ENCODE peak calls at places on chromosomes 1 and 21, in six cellular contexts. One of them, this sample, is unnamed.

GRCh38 chr1:18012686-18013085 is 94.9 kb upstream of the IGSF21 start:
- DNase-seq in HS-27A: no peak
- DNase-seq in stimulated activated CD8-positive, alpha-beta memory T cell treated with anti-CD3 and anti-CD28 coated beads, Interleukin-4, amount 100 ng/mL, for 1 hour: no peak
- DNase-seq in NCI-H1092 treated with DMSO at 0.1 percent for 48 hours: no peak
- DNase-seq in A172: no peak
- DNase-seq in KG1: no peak
- DNase-seq in this sample: no peak

GRCh38 chr1:27940297-27940696 is 5.5 kb downstream of the SMPDL3B start:
- DNase-seq in stimulated activated CD8-positive, alpha-beta memory T cell treated with anti-CD3 and anti-CD28 coated beads, Interleukin-4, amount 100 ng/mL, for 1 hour: peak; percentile 39
- DNase-seq in A172: no peak
- DNase-seq in KG1: peak; percentile 27
- DNase-seq in NCI-H1092 treated with DMSO at 0.1 percent for 48 hours: no peak
- DNase-seq in HS-27A: no peak
- DNase-seq in this sample: no peak

GRCh38 chr1:208977012-208977411 is 606.5 kb upstream of the CAMK1G start:
- DNase-seq in KG1: no peak
- DNase-seq in A172: no peak
- DNase-seq in HS-27A: no peak
- DNase-seq in stimulated activated CD8-positive, alpha-beta memory T cell treated with anti-CD3 and anti-CD28 coated beads, Interleukin-4, amount 100 ng/mL, for 1 hour: no peak
- DNase-seq in NCI-H1092 treated with DMSO at 0.1 percent for 48 hours: no peak
- DNase-seq in this sample: no peak

GRCh38 chr1:25543425-25544242 is at the start of gene LDLRAP1:
- DNase-seq in NCI-H1092 treated with DMSO at 0.1 percent for 48 hours: no peak
- DNase-seq in KG1: peak; percentile 29
- DNase-seq in stimulated activated CD8-positive, alpha-beta memory T cell treated with anti-CD3 and anti-CD28 coated beads, Interleukin-4, amount 100 ng/mL, for 1 hour: peak; percentile 20
- DNase-seq in A172: peak; percentile 26
- DNase-seq in HS-27A: peak; percentile 36
- DNase-seq in this sample: peak; percentile 69

GRCh38 chr1:221327954-221328353 is 413.9 kb downstream of the DUSP10 start:
- DNase-seq in A172: no peak
- DNase-seq in KG1: no peak
- DNase-seq in stimulated activated CD8-positive, alpha-beta memory T cell treated with anti-CD3 and anti-CD28 coated beads, Interleukin-4, amount 100 ng/mL, for 1 hour: no peak
- DNase-seq in HS-27A: no peak
- DNase-seq in NCI-H1092 treated with DMSO at 0.1 percent for 48 hours: peak; percentile 99
- DNase-seq in this sample: no peak

GRCh38 chr21:29376556-29376955 is 77.8 kb downstream of the BACH1 start:
- DNase-seq in HS-27A: no peak
- DNase-seq in stimulated activated CD8-positive, alpha-beta memory T cell treated with anti-CD3 and anti-CD28 coated beads, Interleukin-4, amount 100 ng/mL, for 1 hour: no peak
- DNase-seq in NCI-H1092 treated with DMSO at 0.1 percent for 48 hours: no peak
- DNase-seq in A172: peak; percentile 54
- DNase-seq in KG1: no peak
- DNase-seq in this sample: peak; percentile 10

GRCh38 chr21:42309753-42310213 is 5.4 kb downstream of the TFF3 start:
- DNase-seq in HS-27A: no peak
- DNase-seq in stimulated activated CD8-positive, alpha-beta memory T cell treated with anti-CD3 and anti-CD28 coated beads, Interleukin-4, amount 100 ng/mL, for 1 hour: peak; percentile 44
- DNase-seq in NCI-H1092 treated with DMSO at 0.1 percent for 48 hours: peak; percentile 84
- DNase-seq in KG1: peak; percentile 49
- DNase-seq in A172: peak; percentile 54
- DNase-seq in this sample: peak; percentile 28

GRCh38 chr1:12601690-12602632 is 16.0 kb downstream of the DHRS3 start:
- DNase-seq in NCI-H1092 treated with DMSO at 0.1 percent for 48 hours: no peak
- DNase-seq in A172: peak; percentile 92
- DNase-seq in HS-27A: no peak
- DNase-seq in stimulated activated CD8-positive, alpha-beta memory T cell treated with anti-CD3 and anti-CD28 coated beads, Interleukin-4, amount 100 ng/mL, for 1 hour: no peak
- DNase-seq in KG1: peak; percentile 6
- DNase-seq in this sample: peak; percentile 99

GRCh38 chr1:232669981-232670763 is 40.2 kb upstream of the SIPA1L2 start:
- DNase-seq in stimulated activated CD8-positive, alpha-beta memory T cell treated with anti-CD3 and anti-CD28 coated beads, Interleukin-4, amount 100 ng/mL, for 1 hour: no peak
- DNase-seq in HS-27A: no peak
- DNase-seq in KG1: no peak
- DNase-seq in NCI-H1092 treated with DMSO at 0.1 percent for 48 hours: peak; percentile 18
- DNase-seq in A172: no peak
- DNase-seq in this sample: peak; percentile 27

GRCh38 chr1:57010511-57010910 is 44.7 kb upstream of the C8B start:
- DNase-seq in stimulated activated CD8-positive, alpha-beta memory T cell treated with anti-CD3 and anti-CD28 coated beads, Interleukin-4, amount 100 ng/mL, for 1 hour: no peak
- DNase-seq in KG1: no peak
- DNase-seq in A172: no peak
- DNase-seq in HS-27A: no peak
- DNase-seq in NCI-H1092 treated with DMSO at 0.1 percent for 48 hours: no peak
- DNase-seq in this sample: no peak

GRCh38 chr1:117587479-117588356 is 18.1 kb upstream of the TENT5C start:
- DNase-seq in KG1: no peak
- DNase-seq in A172: no peak
- DNase-seq in HS-27A: no peak
- DNase-seq in NCI-H1092 treated with DMSO at 0.1 percent for 48 hours: no peak
- DNase-seq in stimulated activated CD8-positive, alpha-beta memory T cell treated with anti-CD3 and anti-CD28 coated beads, Interleukin-4, amount 100 ng/mL, for 1 hour: no peak
- DNase-seq in this sample: no peak

GRCh38 chr1:205237526-205238484 is 10.1 kb downstream of the TMCC2 start:
- DNase-seq in stimulated activated CD8-positive, alpha-beta memory T cell treated with anti-CD3 and anti-CD28 coated beads, Interleukin-4, amount 100 ng/mL, for 1 hour: no peak
- DNase-seq in NCI-H1092 treated with DMSO at 0.1 percent for 48 hours: no peak
- DNase-seq in HS-27A: no peak
- DNase-seq in KG1: no peak
- DNase-seq in A172: no peak
- DNase-seq in this sample: no peak

GRCh38 chr1:155017946-155018316 is 15.3 kb downstream of the ZBTB7B start:
- DNase-seq in HS-27A: no peak
- DNase-seq in stimulated activated CD8-positive, alpha-beta memory T cell treated with anti-CD3 and anti-CD28 coated beads, Interleukin-4, amount 100 ng/mL, for 1 hour: no peak
- DNase-seq in A172: no peak
- DNase-seq in KG1: no peak
- DNase-seq in NCI-H1092 treated with DMSO at 0.1 percent for 48 hours: no peak
- DNase-seq in this sample: no peak

GRCh38 chr1:205042911-205043806 is at the start of gene CNTN2:
- DNase-seq in NCI-H1092 treated with DMSO at 0.1 percent for 48 hours: no peak
- DNase-seq in A172: no peak
- DNase-seq in HS-27A: no peak
- DNase-seq in stimulated activated CD8-positive, alpha-beta memory T cell treated with anti-CD3 and anti-CD28 coated beads, Interleukin-4, amount 100 ng/mL, for 1 hour: no peak
- DNase-seq in KG1: no peak
- DNase-seq in this sample: no peak

GRCh38 chr1:173870252-173871075 is 2.3 kb downstream of the ZBTB37 start:
- DNase-seq in HS-27A: no peak
- DNase-seq in NCI-H1092 treated with DMSO at 0.1 percent for 48 hours: no peak
- DNase-seq in A172: no peak
- DNase-seq in KG1: peak; percentile 60
- DNase-seq in stimulated activated CD8-positive, alpha-beta memory T cell treated with anti-CD3 and anti-CD28 coated beads, Interleukin-4, amount 100 ng/mL, for 1 hour: no peak
- DNase-seq in this sample: no peak

GRCh38 chr1:234722904-234723588 is 113.1 kb upstream of the IRF2BP2 start:
- DNase-seq in stimulated activated CD8-positive, alpha-beta memory T cell treated with anti-CD3 and anti-CD28 coated beads, Interleukin-4, amount 100 ng/mL, for 1 hour: no peak
- DNase-seq in KG1: no peak
- DNase-seq in HS-27A: peak; percentile 58
- DNase-seq in NCI-H1092 treated with DMSO at 0.1 percent for 48 hours: no peak
- DNase-seq in A172: peak; percentile 93
- DNase-seq in this sample: peak; percentile 92

GRCh38 chr1:112957133-112957812 is 1.3 kb upstream of the SLC16A1 start:
- DNase-seq in KG1: no peak
- DNase-seq in A172: peak; percentile 78
- DNase-seq in stimulated activated CD8-positive, alpha-beta memory T cell treated with anti-CD3 and anti-CD28 coated beads, Interleukin-4, amount 100 ng/mL, for 1 hour: no peak
- DNase-seq in NCI-H1092 treated with DMSO at 0.1 percent for 48 hours: peak; percentile 24
- DNase-seq in HS-27A: peak; percentile 41
- DNase-seq in this sample: peak; percentile 68

GRCh38 chr1:213999732-214000131 is 12.0 kb downstream of the PROX1 start:
- DNase-seq in NCI-H1092 treated with DMSO at 0.1 percent for 48 hours: no peak
- DNase-seq in stimulated activated CD8-positive, alpha-beta memory T cell treated with anti-CD3 and anti-CD28 coated beads, Interleukin-4, amount 100 ng/mL, for 1 hour: no peak
- DNase-seq in HS-27A: no peak
- DNase-seq in A172: no peak
- DNase-seq in KG1: no peak
- DNase-seq in this sample: no peak

GRCh38 chr1:155507960-155508359 is 54.6 kb downstream of the ASH1L start:
- DNase-seq in NCI-H1092 treated with DMSO at 0.1 percent for 48 hours: no peak
- DNase-seq in A172: no peak
- DNase-seq in KG1: no peak
- DNase-seq in HS-27A: no peak
- DNase-seq in stimulated activated CD8-positive, alpha-beta memory T cell treated with anti-CD3 and anti-CD28 coated beads, Interleukin-4, amount 100 ng/mL, for 1 hour: no peak
- DNase-seq in this sample: no peak

GRCh38 chr1:36126797-36127500 is 1.9 kb upstream of the COL8A2 start:
- DNase-seq in NCI-H1092 treated with DMSO at 0.1 percent for 48 hours: no peak
- DNase-seq in KG1: no peak
- DNase-seq in A172: no peak
- DNase-seq in stimulated activated CD8-positive, alpha-beta memory T cell treated with anti-CD3 and anti-CD28 coated beads, Interleukin-4, amount 100 ng/mL, for 1 hour: no peak
- DNase-seq in HS-27A: no peak
- DNase-seq in this sample: no peak

GRCh38 chr1:212221801-212222200 is 63.4 kb upstream of the PPP2R5A start:
- DNase-seq in HS-27A: no peak
- DNase-seq in NCI-H1092 treated with DMSO at 0.1 percent for 48 hours: no peak
- DNase-seq in A172: no peak
- DNase-seq in stimulated activated CD8-positive, alpha-beta memory T cell treated with anti-CD3 and anti-CD28 coated beads, Interleukin-4, amount 100 ng/mL, for 1 hour: no peak
- DNase-seq in KG1: no peak
- DNase-seq in this sample: no peak

This sample was measured in MG63.